ENCODE peak calls at places on chromosomes 4 and X, in ten cellular contexts. One of them, this sample, is unnamed.

GRCh38 chr4:36224969-36225903 is 19.1 kb downstream of the ARAP2 start:
- DNase-seq in left lung: no peak
- DNase-seq in glutamatergic neuron: no peak
- DNase-seq in GM10248: no peak
- DNase-seq in CD4-positive, alpha-beta T cell: no peak
- DNase-seq in PC-9: no peak
- DNase-seq in A549: no peak
- DNase-seq in cardiac muscle cell: no peak
- DNase-seq in neural crest cell: no peak
- DNase-seq in mammary epithelial cell: no peak
- DNase-seq in this sample: no peak

GRCh38 chr4:158850371-158850770 is 81.5 kb downstream of the FNIP2 start:
- DNase-seq in left lung: no peak
- DNase-seq in glutamatergic neuron: no peak
- DNase-seq in GM10248: no peak
- DNase-seq in CD4-positive, alpha-beta T cell: no peak
- DNase-seq in PC-9: no peak
- DNase-seq in A549: no peak
- DNase-seq in cardiac muscle cell: no peak
- DNase-seq in neural crest cell: no peak
- DNase-seq in mammary epithelial cell: no peak
- DNase-seq in this sample: no peak

GRCh38 chr4:1201851-1202525 is 29.6 kb upstream of the SPON2 start:
- DNase-seq in left lung: peak
- DNase-seq in glutamatergic neuron: no peak
- DNase-seq in GM10248: no peak
- DNase-seq in CD4-positive, alpha-beta T cell: peak
- DNase-seq in PC-9: no peak
- DNase-seq in A549: no peak
- DNase-seq in cardiac muscle cell: peak
- DNase-seq in neural crest cell: no peak
- DNase-seq in mammary epithelial cell: no peak
- DNase-seq in this sample: peak

GRCh38 chr4:8150152-8151090 is 8.2 kb downstream of the ABLIM2 start:
- DNase-seq in left lung: peak
- DNase-seq in glutamatergic neuron: no peak
- DNase-seq in GM10248: no peak
- DNase-seq in CD4-positive, alpha-beta T cell: no peak
- DNase-seq in PC-9: no peak
- DNase-seq in A549: peak
- DNase-seq in cardiac muscle cell: no peak
- DNase-seq in neural crest cell: no peak
- DNase-seq in mammary epithelial cell: no peak
- DNase-seq in this sample: no peak

GRCh38 chr4:68038272-68038671 is 75.0 kb upstream of the TMPRSS11A start:
- DNase-seq in left lung: no peak
- DNase-seq in glutamatergic neuron: no peak
- DNase-seq in GM10248: no peak
- DNase-seq in CD4-positive, alpha-beta T cell: no peak
- DNase-seq in PC-9: no peak
- DNase-seq in A549: no peak
- DNase-seq in cardiac muscle cell: no peak
- DNase-seq in neural crest cell: no peak
- DNase-seq in mammary epithelial cell: no peak
- DNase-seq in this sample: no peak

GRCh38 chr4:12041828-12042227 is 613.1 kb upstream of the HS3ST1 start:
- DNase-seq in left lung: no peak
- DNase-seq in glutamatergic neuron: no peak
- DNase-seq in GM10248: no peak
- DNase-seq in CD4-positive, alpha-beta T cell: no peak
- DNase-seq in PC-9: no peak
- DNase-seq in A549: no peak
- DNase-seq in cardiac muscle cell: peak
- DNase-seq in neural crest cell: no peak
- DNase-seq in mammary epithelial cell: peak
- DNase-seq in this sample: peak

GRCh38 chr4:93730760-93731159 is 97.8 kb upstream of the ATOH1 start:
- DNase-seq in left lung: peak
- DNase-seq in glutamatergic neuron: no peak
- DNase-seq in GM10248: no peak
- DNase-seq in CD4-positive, alpha-beta T cell: no peak
- DNase-seq in PC-9: no peak
- DNase-seq in A549: no peak
- DNase-seq in cardiac muscle cell: no peak
- DNase-seq in neural crest cell: no peak
- DNase-seq in mammary epithelial cell: no peak
- DNase-seq in this sample: no peak

GRCh38 chr4:151646322-151646721 is 114.5 kb downstream of the GATB start:
- DNase-seq in left lung: no peak
- DNase-seq in glutamatergic neuron: no peak
- DNase-seq in GM10248: no peak
- DNase-seq in CD4-positive, alpha-beta T cell: no peak
- DNase-seq in PC-9: no peak
- DNase-seq in A549: no peak
- DNase-seq in cardiac muscle cell: no peak
- DNase-seq in neural crest cell: no peak
- DNase-seq in mammary epithelial cell: no peak
- DNase-seq in this sample: no peak

GRCh38 chr4:82748781-82749504 is 49.7 kb downstream of the SCD5 start:
- DNase-seq in left lung: no peak
- DNase-seq in glutamatergic neuron: no peak
- DNase-seq in GM10248: no peak
- DNase-seq in CD4-positive, alpha-beta T cell: no peak
- DNase-seq in PC-9: no peak
- DNase-seq in A549: no peak
- DNase-seq in cardiac muscle cell: peak
- DNase-seq in neural crest cell: no peak
- DNase-seq in mammary epithelial cell: no peak
- DNase-seq in this sample: no peak

GRCh38 chr4:19945501-19945900 is 306.2 kb upstream of the SLIT2 start:
- DNase-seq in left lung: no peak
- DNase-seq in glutamatergic neuron: no peak
- DNase-seq in GM10248: no peak
- DNase-seq in CD4-positive, alpha-beta T cell: no peak
- DNase-seq in PC-9: peak
- DNase-seq in A549: no peak
- DNase-seq in cardiac muscle cell: no peak
- DNase-seq in neural crest cell: no peak
- DNase-seq in mammary epithelial cell: no peak
- DNase-seq in this sample: no peak

GRCh38 chrX:20116087-20116574 is 576 bp downstream of the MAP7D2 start:
- DNase-seq in left lung: peak
- DNase-seq in glutamatergic neuron: peak
- DNase-seq in GM10248: no peak
- DNase-seq in CD4-positive, alpha-beta T cell: no peak
- DNase-seq in PC-9: no peak
- DNase-seq in A549: peak
- DNase-seq in cardiac muscle cell: no peak
- DNase-seq in neural crest cell: no peak
- DNase-seq in mammary epithelial cell: no peak
- DNase-seq in this sample: no peak

GRCh38 chr4:76212851-76213414 is 691 bp downstream of the SCARB2 start:
- DNase-seq in left lung: no peak
- DNase-seq in glutamatergic neuron: no peak
- DNase-seq in GM10248: no peak
- DNase-seq in CD4-positive, alpha-beta T cell: peak
- DNase-seq in PC-9: no peak
- DNase-seq in A549: peak
- DNase-seq in cardiac muscle cell: peak
- DNase-seq in neural crest cell: no peak
- DNase-seq in mammary epithelial cell: peak
- DNase-seq in this sample: no peak

GRCh38 chrX:10524578-10524977 is 95.8 kb downstream of the MID1 start:
- DNase-seq in left lung: no peak
- DNase-seq in glutamatergic neuron: no peak
- DNase-seq in GM10248: no peak
- DNase-seq in CD4-positive, alpha-beta T cell: no peak
- DNase-seq in PC-9: no peak
- DNase-seq in A549: no peak
- DNase-seq in cardiac muscle cell: peak
- DNase-seq in neural crest cell: no peak
- DNase-seq in mammary epithelial cell: no peak
- DNase-seq in this sample: no peak

GRCh38 chrX:83845397-83845796 is 15.5 kb upstream of the CYLC1 start:
- DNase-seq in left lung: no peak
- DNase-seq in glutamatergic neuron: no peak
- DNase-seq in GM10248: peak
- DNase-seq in CD4-positive, alpha-beta T cell: no peak
- DNase-seq in PC-9: peak
- DNase-seq in A549: peak
- DNase-seq in cardiac muscle cell: peak
- DNase-seq in neural crest cell: no peak
- DNase-seq in mammary epithelial cell: peak
- DNase-seq in this sample: no peak

GRCh38 chrX:25442501-25442900 is 426.7 kb upstream of the ARX start:
- DNase-seq in left lung: no peak
- DNase-seq in glutamatergic neuron: no peak
- DNase-seq in GM10248: no peak
- DNase-seq in CD4-positive, alpha-beta T cell: no peak
- DNase-seq in PC-9: no peak
- DNase-seq in A549: no peak
- DNase-seq in cardiac muscle cell: no peak
- DNase-seq in neural crest cell: no peak
- DNase-seq in mammary epithelial cell: no peak
- DNase-seq in this sample: no peak

GRCh38 chr4:92232566-92232965 is 71.2 kb upstream of the GRID2 start:
- DNase-seq in left lung: no peak
- DNase-seq in glutamatergic neuron: no peak
- DNase-seq in GM10248: no peak
- DNase-seq in CD4-positive, alpha-beta T cell: no peak
- DNase-seq in PC-9: no peak
- DNase-seq in A549: no peak
- DNase-seq in cardiac muscle cell: no peak
- DNase-seq in neural crest cell: no peak
- DNase-seq in mammary epithelial cell: peak
- DNase-seq in this sample: no peak

GRCh38 chr4:57094482-57095223 is 15.5 kb downstream of the IGFBP7 start:
- DNase-seq in left lung: no peak
- DNase-seq in glutamatergic neuron: no peak
- DNase-seq in GM10248: no peak
- DNase-seq in CD4-positive, alpha-beta T cell: no peak
- DNase-seq in PC-9: no peak
- DNase-seq in A549: peak
- DNase-seq in cardiac muscle cell: peak
- DNase-seq in neural crest cell: no peak
- DNase-seq in mammary epithelial cell: peak
- DNase-seq in this sample: no peak

GRCh38 chr4:21900211-21900610 is 48.4 kb downstream of the KCNIP4 start:
- DNase-seq in left lung: no peak
- DNase-seq in glutamatergic neuron: no peak
- DNase-seq in GM10248: no peak
- DNase-seq in CD4-positive, alpha-beta T cell: no peak
- DNase-seq in PC-9: no peak
- DNase-seq in A549: no peak
- DNase-seq in cardiac muscle cell: no peak
- DNase-seq in neural crest cell: no peak
- DNase-seq in mammary epithelial cell: no peak
- DNase-seq in this sample: no peak

GRCh38 chr4:109803924-109804571 is 2.2 kb upstream of the CFI start:
- DNase-seq in left lung: no peak
- DNase-seq in glutamatergic neuron: no peak
- DNase-seq in GM10248: peak
- DNase-seq in CD4-positive, alpha-beta T cell: no peak
- DNase-seq in PC-9: peak
- DNase-seq in A549: peak
- DNase-seq in cardiac muscle cell: peak
- DNase-seq in neural crest cell: no peak
- DNase-seq in mammary epithelial cell: peak
- DNase-seq in this sample: no peak
- TF ChIP-seq CTCF in left lung: no peak
- TF ChIP-seq CTCF in glutamatergic neuron: no peak
- TF ChIP-seq CTCF in GM10248: peak
- TF ChIP-seq CTCF in CD4-positive, alpha-beta T cell: peak
- TF ChIP-seq CTCF in PC-9: peak
- TF ChIP-seq CTCF in A549: peak
- TF ChIP-seq CTCF in cardiac muscle cell: peak
- TF ChIP-seq CTCF in neural crest cell: peak
- TF ChIP-seq CTCF in mammary epithelial cell: peak
- TF ChIP-seq CTCF in this sample: no peak

GRCh38 chr4:140426610-140427103 is 791 bp downstream of the CLGN start:
- DNase-seq in left lung: no peak
- DNase-seq in glutamatergic neuron: peak
- DNase-seq in GM10248: no peak
- DNase-seq in CD4-positive, alpha-beta T cell: no peak
- DNase-seq in PC-9: no peak
- DNase-seq in A549: no peak
- DNase-seq in cardiac muscle cell: peak
- DNase-seq in neural crest cell: peak
- DNase-seq in mammary epithelial cell: no peak
- DNase-seq in this sample: no peak
- TF ChIP-seq CTCF in left lung: no peak
- TF ChIP-seq CTCF in glutamatergic neuron: no peak
- TF ChIP-seq CTCF in GM10248: no peak
- TF ChIP-seq CTCF in CD4-positive, alpha-beta T cell: no peak
- TF ChIP-seq CTCF in PC-9: no peak
- TF ChIP-seq CTCF in A549: no peak
- TF ChIP-seq CTCF in cardiac muscle cell: no peak
- TF ChIP-seq CTCF in neural crest cell: peak
- TF ChIP-seq CTCF in mammary epithelial cell: no peak
- TF ChIP-seq CTCF in this sample: no peak

GRCh38 chrX:128518508-128518907 is 466.3 kb upstream of the ACTRT1 start:
- DNase-seq in left lung: no peak
- DNase-seq in glutamatergic neuron: no peak
- DNase-seq in GM10248: no peak
- DNase-seq in CD4-positive, alpha-beta T cell: no peak
- DNase-seq in PC-9: peak
- DNase-seq in A549: peak
- DNase-seq in cardiac muscle cell: no peak
- DNase-seq in neural crest cell: no peak
- DNase-seq in mammary epithelial cell: peak
- DNase-seq in this sample: no peak
- TF ChIP-seq CTCF in left lung: no peak
- TF ChIP-seq CTCF in glutamatergic neuron: peak
- TF ChIP-seq CTCF in GM10248: no peak
- TF ChIP-seq CTCF in CD4-positive, alpha-beta T cell: no peak
- TF ChIP-seq CTCF in PC-9: peak
- TF ChIP-seq CTCF in A549: no peak
- TF ChIP-seq CTCF in cardiac muscle cell: no peak
- TF ChIP-seq CTCF in neural crest cell: peak
- TF ChIP-seq CTCF in mammary epithelial cell: peak
- TF ChIP-seq CTCF in this sample: no peak

DNA sequence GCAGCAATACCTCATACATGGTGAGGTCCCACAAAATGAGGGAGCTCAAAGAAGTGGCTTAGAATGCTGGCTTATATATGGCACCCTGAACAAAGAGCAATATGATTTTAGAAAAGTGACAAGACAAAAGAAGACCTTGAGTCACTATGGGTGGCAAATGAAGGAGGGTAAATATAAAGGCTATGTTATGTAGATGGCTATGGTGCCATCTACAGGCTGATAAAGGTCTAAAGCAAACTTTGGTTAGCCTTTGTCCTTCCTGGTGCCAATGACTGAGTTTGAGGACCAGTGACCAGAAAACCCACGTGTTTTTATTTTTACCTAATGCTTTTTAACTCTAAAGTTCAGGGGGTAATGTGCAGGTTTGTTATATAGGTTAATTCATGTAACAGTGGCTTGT is 151.8 kb downstream of the CCNG2 start:
- DNase-seq in left lung: no peak
- DNase-seq in glutamatergic neuron: no peak
- DNase-seq in GM10248: peak
- DNase-seq in CD4-positive, alpha-beta T cell: no peak
- DNase-seq in PC-9: no peak
- DNase-seq in A549: peak
- DNase-seq in cardiac muscle cell: peak
- DNase-seq in neural crest cell: no peak
- DNase-seq in mammary epithelial cell: peak
- DNase-seq in this sample: no peak
- TF ChIP-seq CTCF in left lung: peak
- TF ChIP-seq CTCF in glutamatergic neuron: no peak
- TF ChIP-seq CTCF in GM10248: peak
- TF ChIP-seq CTCF in CD4-positive, alpha-beta T cell: no peak
- TF ChIP-seq CTCF in PC-9: peak
- TF ChIP-seq CTCF in A549: peak
- TF ChIP-seq CTCF in cardiac muscle cell: peak
- TF ChIP-seq CTCF in neural crest cell: peak
- TF ChIP-seq CTCF in mammary epithelial cell: peak
- TF ChIP-seq CTCF in this sample: no peak

This sample was measured in CD14-positive monocyte.